ENCODE peak calls at places on chromosome 1, in nine cellular contexts. D is uterus, J is WERI-Rb-1, M is left ventricle myocardium inferior, V is Peyer's patch, O is spleen, F is mesenchymal stem cell, Y is fibroblast of lung, B is body of pancreas. I is an unnamed sample.

GRCh38 chr1:31768939-31769704 is 5.0 kb upstream of the ADGRB2 start:
- DNase-seq in V (no peak), F (no peak), J (no peak), B (no peak), D (no peak), O (no peak), M (no peak), Y (no peak), I (no peak)

GRCh38 chr1:215730600-215730999 is 163.5 kb downstream of the KCTD3 start:
- DNase-seq in B (no peak), M (no peak), F (no peak), J (no peak), Y (no peak), O (no peak), D (no peak), V (no peak), I (no peak)

GRCh38 chr1:241610056-241610815 is 29.9 kb downstream of the CHML start:
- DNase-seq in Y (peak), O (no peak), J (no peak), F (peak), V (no peak), D (no peak), M (no peak), B (peak), I (peak)

GRCh38 chr1:98143403-98143802 is 222.6 kb upstream of the DPYD start:
- DNase-seq in B (no peak), F (no peak), O (no peak), J (no peak), M (no peak), Y (no peak), D (no peak), V (no peak), I (no peak)

GRCh38 chr1:236471653-236472052 is 52.1 kb upstream of the LGALS8 start:
- DNase-seq in J (no peak), D (no peak), F (no peak), O (no peak), Y (no peak), V (no peak), M (no peak), B (no peak), I (no peak)

GRCh38 chr1:193434319-193434718 is 247.9 kb upstream of the B3GALT2 start:
- DNase-seq in Y (no peak), M (no peak), B (no peak), F (no peak), V (no peak), J (no peak), D (no peak), O (no peak), I (no peak)

GRCh38 chr1:59556802-59557548 is 257.8 kb upstream of the HOOK1 start:
- DNase-seq in V (no peak), F (no peak), D (no peak), J (no peak), Y (no peak), O (no peak), M (no peak), B (peak), I (peak)

GRCh38 chr1:233127157-233127556 is 168.4 kb downstream of the PCNX2 start:
- DNase-seq in M (no peak), Y (no peak), B (no peak), J (no peak), O (no peak), D (no peak), V (no peak), F (no peak), I (no peak)

GRCh38 chr1:40030528-40031135 is 9.9 kb upstream of the CAP1 start:
- DNase-seq in Y (peak), J (no peak), V (no peak), B (no peak), F (no peak), D (no peak), O (no peak), M (no peak), I (no peak)

GRCh38 chr1:6171546-6172124 is 8.5 kb downstream of the CHD5 start:
- DNase-seq in J (peak), M (no peak), O (no peak), F (no peak), V (no peak), B (no peak), Y (no peak), D (no peak), I (no peak)

GRCh38 chr1:153261793-153262371 is 2.4 kb downstream of the LORICRIN start:
- DNase-seq in V (no peak), O (no peak), F (no peak), Y (no peak), J (no peak), B (no peak), M (no peak), D (no peak), I (no peak)

GRCh38 chr1:222665964-222666363 is 46.3 kb downstream of the AIDA start:
- DNase-seq in D (no peak), M (no peak), O (no peak), F (peak), B (no peak), V (no peak), Y (peak), J (no peak), I (no peak)

GRCh38 chr1:31695327-31695726 is 8.5 kb downstream of the COL16A1 start:
- DNase-seq in Y (no peak), B (no peak), F (no peak), M (no peak), D (no peak), O (no peak), V (no peak), J (no peak), I (no peak)

GRCh38 chr1:203692565-203693470 is 66.2 kb downstream of the ATP2B4 start:
- DNase-seq in F (peak), J (peak), Y (peak), M (peak), B (peak), O (no peak), V (peak), D (peak), I (peak)

GRCh38 chr1:226276077-226276682 is 32.8 kb downstream of the LIN9 start:
- DNase-seq in V (no peak), F (no peak), Y (no peak), M (no peak), B (no peak), D (no peak), J (no peak), O (no peak), I (no peak)

GRCh38 chr1:93615201-93616150 is 66.2 kb downstream of the BCAR3 start:
- DNase-seq in O (no peak), J (no peak), F (peak), V (no peak), B (no peak), D (no peak), Y (peak), M (no peak), I (peak)

GRCh38 chr1:30881266-30882181 is 27.0 kb downstream of the SDC3 start:
- DNase-seq in F (no peak), Y (no peak), V (no peak), B (no peak), O (peak), D (no peak), J (no peak), M (no peak), I (no peak)

GRCh38 chr1:166350490-166350889 is 183.7 kb upstream of the FAM78B start:
- DNase-seq in B (no peak), O (no peak), M (no peak), J (no peak), Y (no peak), F (no peak), V (no peak), D (no peak), I (no peak)

GRCh38 chr1:233341117-233341516 is 13.6 kb downstream of the MAP3K21 start:
- DNase-seq in J (no peak), B (peak), Y (no peak), O (no peak), V (no peak), F (no peak), M (no peak), D (no peak), I (no peak)

GRCh38 chr1:214362188-214362882 is 81.4 kb downstream of the SMYD2 start:
- DNase-seq in F (peak), Y (peak), V (no peak), M (no peak), J (no peak), O (no peak), B (no peak), D (no peak), I (no peak)

GRCh38 chr1:19647643-19648042 is 3.5 kb downstream of the NBL1 start:
- DNase-seq in J (no peak), V (peak), F (peak), B (no peak), D (no peak), M (no peak), O (no peak), Y (no peak), I (no peak)

GRCh38 chr1:18200136-18200717 is 92.6 kb downstream of the IGSF21 start:
- DNase-seq in Y (no peak), B (no peak), D (no peak), M (no peak), O (no peak), J (peak), F (no peak), V (no peak), I (no peak)

GRCh38 chr1:108703939-108704338 is 8.8 kb upstream of the FNDC7 start:
- DNase-seq in F (no peak), O (no peak), J (no peak), Y (no peak), B (no peak), M (no peak), V (no peak), D (no peak), I (no peak)

GRCh38 chr1:85692730-85693314 is 15.4 kb downstream of the ZNHIT6 start:
- DNase-seq in V (no peak), J (no peak), M (no peak), F (peak), Y (peak), O (no peak), D (no peak), B (no peak), I (peak)

GRCh38 chr1:248585266-248585665 is 10.7 kb upstream of the OR2T34 start:
- DNase-seq in M (no peak), D (no peak), O (no peak), F (no peak), J (no peak), B (no peak), Y (no peak), V (no peak), I (no peak)

GRCh38 chr1:44713321-44713781 is 17.6 kb downstream of the RNU5D-1 start:
- DNase-seq in J (peak), D (no peak), M (no peak), O (no peak), V (no peak), Y (no peak), B (no peak), F (no peak), I (peak)

GRCh38 chr1:78061825-78062523 is 16.2 kb downstream of the GIPC2 start:
- DNase-seq in M (no peak), Y (peak), V (no peak), D (no peak), F (no peak), O (no peak), J (no peak), B (no peak), I (no peak)

GRCh38 chr1:237786066-237786719 is 104.5 kb downstream of the ZP4 start:
- DNase-seq in Y (no peak), V (no peak), J (no peak), F (no peak), D (no peak), O (no peak), M (no peak), B (no peak), I (no peak)

GRCh38 chr1:67646145-67647035 is 38.6 kb upstream of the GADD45A start:
- DNase-seq in M (peak), D (peak), V (no peak), O (no peak), F (peak), B (peak), J (peak), Y (peak), I (peak)

GRCh38 chr1:223031690-223032601 is 111.1 kb downstream of the TLR5 start:
- DNase-seq in Y (peak), J (no peak), O (no peak), D (peak), B (peak), V (no peak), F (no peak), M (peak), I (peak)

GRCh38 chr1:38029081-38029681 is 16.6 kb downstream of the UTP11 start:
- DNase-seq in D (peak), O (no peak), B (peak), V (no peak), F (peak), M (no peak), J (peak), Y (peak), I (no peak)

DNA sequence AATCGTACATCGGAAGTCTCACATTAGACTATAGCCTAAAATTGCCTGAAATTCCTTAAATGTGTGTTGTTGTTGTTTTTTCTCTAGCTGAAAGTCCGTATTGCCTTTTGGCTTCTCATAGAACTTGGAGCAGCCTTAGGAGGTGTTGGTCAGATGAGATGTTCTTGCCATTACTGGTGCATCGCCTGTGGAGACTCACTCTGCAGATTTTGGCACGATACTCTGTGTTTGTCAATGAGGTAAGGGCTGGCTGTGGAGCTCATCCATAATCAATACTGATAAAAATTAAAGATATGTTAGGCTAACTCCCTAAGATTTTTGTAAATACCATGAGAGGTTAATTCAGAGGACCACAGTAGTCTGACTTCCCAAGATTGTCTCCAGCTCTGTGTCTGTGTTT is 28.9 kb downstream of the AGT start:
- DNase-seq in J (no peak), F (no peak), O (no peak), Y (no peak), D (no peak), B (no peak), M (no peak), V (no peak), I (no peak)
- H3K27ac ChIP-seq in J (no peak), F (no peak), O (no peak), Y (no peak), D (no peak), B (no peak), M (no peak), V (no peak), I (no peak)

DNA sequence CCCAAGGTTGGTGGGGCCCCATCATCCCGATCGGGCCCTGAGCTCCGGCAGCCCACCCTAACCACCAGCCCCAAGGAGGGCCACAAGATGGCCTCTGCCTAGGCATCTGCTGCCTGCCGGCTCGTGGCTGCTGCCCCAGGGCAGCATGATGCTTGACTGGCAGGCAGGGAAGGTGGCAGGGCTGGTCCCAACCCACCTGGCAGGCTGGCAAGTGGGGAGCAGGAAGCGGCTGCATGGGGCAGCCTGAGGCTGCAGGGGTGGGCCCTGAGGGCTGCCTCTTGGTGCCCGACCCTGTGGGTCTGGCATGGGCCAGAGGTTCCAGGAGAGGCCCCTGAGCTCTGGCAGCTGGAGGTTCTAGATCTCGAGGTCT is 774 bp upstream of the GJC2 start:
- DNase-seq in F (no peak), J (no peak), B (peak), M (no peak), Y (no peak), D (no peak), O (no peak), V (peak), I (no peak)
- H3K27ac ChIP-seq in F (no peak), J (peak), B (no peak), M (peak), Y (peak), D (peak), O (peak), V (peak), I (no peak)

GRCh38 chr1:246769306-246769705 is 45.1 kb downstream of the SCCPDH start:
- DNase-seq in O (no peak), B (no peak), J (peak), M (peak), D (no peak), F (no peak), Y (peak), V (no peak), I (no peak)
- H3K27ac ChIP-seq in O (no peak), B (no peak), J (no peak), M (peak), D (no peak), F (no peak), Y (peak), V (no peak), I (no peak)

DNA sequence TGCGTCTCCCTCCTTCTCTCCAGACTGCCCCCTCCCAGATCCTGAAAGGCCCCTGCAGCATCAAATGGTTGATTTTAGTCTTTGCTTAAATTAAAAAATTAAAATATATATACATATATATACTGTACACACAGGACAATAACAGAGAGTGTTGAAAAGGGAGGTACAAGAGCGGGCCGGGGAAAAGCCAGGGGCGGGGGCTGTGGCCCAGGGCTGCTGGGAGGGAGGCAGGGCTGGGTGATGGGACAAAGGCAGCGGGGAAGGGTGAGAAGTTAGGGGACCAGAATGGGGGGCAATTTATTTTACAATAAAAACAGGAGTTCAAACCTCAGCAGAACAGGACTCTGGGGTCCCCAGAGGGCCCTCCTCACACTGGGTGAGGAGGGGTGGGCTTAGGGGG is 10.5 kb downstream of the ARL8A start:
- DNase-seq in B (no peak), M (no peak), F (no peak), J (no peak), D (no peak), Y (no peak), V (no peak), O (no peak), I (no peak)
- H3K27ac ChIP-seq in B (no peak), M (no peak), F (no peak), J (peak), D (peak), Y (no peak), V (no peak), O (no peak), I (no peak)

DNA sequence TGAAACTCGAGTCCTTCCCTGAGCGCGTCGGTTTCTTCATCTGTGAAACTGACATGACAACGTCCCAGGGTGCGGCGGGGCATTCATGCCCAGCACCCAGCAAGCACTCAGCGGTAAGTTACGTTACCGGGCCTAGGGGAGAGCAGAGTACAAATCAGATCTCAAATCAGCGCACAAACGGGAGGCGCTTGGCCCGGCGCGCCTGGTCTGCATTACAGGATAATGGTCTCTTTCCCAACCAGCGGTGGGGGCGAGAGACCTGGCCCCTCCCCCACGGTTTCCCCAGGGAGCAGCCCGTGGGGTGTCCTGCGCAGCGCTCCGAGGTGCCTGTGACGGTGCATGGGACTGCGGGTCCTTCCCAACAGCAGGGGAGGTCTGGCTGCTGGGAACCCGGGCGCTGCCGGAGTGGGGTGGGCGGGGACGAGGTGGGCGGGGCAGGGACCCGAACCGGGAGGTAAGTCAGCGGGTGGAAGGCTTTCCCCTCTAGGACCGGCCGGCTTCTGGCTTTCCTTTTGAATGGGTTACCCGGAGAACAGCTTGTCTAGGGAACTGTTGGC is 1.0 kb downstream of the TMEM51 start:
- DNase-seq in V (peak), O (no peak), F (peak), M (peak), Y (no peak), B (peak), J (no peak), D (peak), I (peak)
- H3K27ac ChIP-seq in V (peak), O (peak), F (no peak), M (peak), Y (peak), B (peak), J (peak), D (peak), I (peak)

GRCh38 chr1:168782731-168783130 is 53.7 kb upstream of the DPT start:
- DNase-seq in M (no peak), D (no peak), O (no peak), B (no peak), V (no peak), F (no peak), J (no peak), Y (no peak), I (no peak)

GRCh38 chr1:168786476-168787330 is 57.7 kb upstream of the DPT start:
- DNase-seq in F (no peak), J (no peak), D (no peak), B (no peak), V (no peak), Y (no peak), O (no peak), M (no peak), I (no peak)

GRCh38 chr1:168788262-168788661 is 59.3 kb upstream of the DPT start:
- DNase-seq in B (no peak), D (no peak), J (no peak), F (no peak), M (no peak), V (no peak), Y (no peak), O (no peak), I (no peak)

GRCh38 chr1:168783831-168784230 is 54.8 kb upstream of the DPT start:
- DNase-seq in M (no peak), Y (peak), J (no peak), F (peak), D (peak), O (no peak), V (no peak), B (no peak), I (no peak)

DNA sequence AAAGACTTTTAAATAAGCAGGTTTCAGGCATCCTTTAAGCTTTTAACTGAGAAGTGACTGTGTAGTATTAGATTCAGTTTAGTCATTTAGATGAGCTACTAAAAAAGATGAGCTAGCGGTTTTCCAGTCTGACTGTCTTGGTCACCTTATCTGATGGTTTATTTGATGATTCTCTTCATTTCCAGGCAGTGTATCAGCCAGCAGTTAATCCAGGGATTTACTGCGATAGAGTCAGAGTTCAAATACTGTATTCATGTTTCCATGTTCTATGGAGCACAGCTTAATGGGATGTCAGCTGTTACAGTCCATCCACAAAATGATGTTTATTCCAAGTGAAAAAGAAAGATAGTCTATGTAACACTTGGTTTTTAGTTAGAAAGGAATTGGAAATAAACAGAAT is 54.4 kb upstream of the DPT start:
- DNase-seq in Y (no peak), J (no peak), M (no peak), B (no peak), F (peak), D (peak), V (no peak), O (no peak), I (no peak)
- H3K27ac ChIP-seq in Y (no peak), J (no peak), M (peak), B (no peak), F (no peak), D (peak), V (no peak), O (no peak), I (no peak)

GRCh38 chr1:177585492-177586220 is 384.2 kb downstream of the SEC16B start:
- DNase-seq in Y (no peak), F (no peak), D (no peak), B (no peak), M (no peak), O (no peak), V (no peak), J (no peak), I (peak)

GRCh38 chr1:177591155-177591554 is 378.7 kb downstream of the SEC16B start:
- DNase-seq in F (no peak), Y (no peak), M (no peak), J (peak), B (no peak), V (no peak), O (no peak), D (no peak), I (no peak)

GRCh38 chr1:177589166-177589565 is 380.7 kb downstream of the SEC16B start:
- DNase-seq in V (no peak), M (no peak), J (no peak), D (no peak), F (no peak), Y (no peak), B (no peak), O (no peak), I (no peak)

GRCh38 chr1:177586429-177586828 is 383.4 kb downstream of the SEC16B start:
- DNase-seq in V (no peak), J (no peak), Y (peak), B (no peak), F (peak), O (no peak), M (no peak), D (no peak), I (no peak)
- H3K27ac ChIP-seq in V (no peak), J (no peak), Y (no peak), B (no peak), F (no peak), O (no peak), M (no peak), D (no peak), I (no peak)

GRCh38 chr1:16013220-16013907 is 4.5 kb downstream of the HSPB7 start:
- DNase-seq in O (no peak), M (peak), V (peak), B (peak), Y (peak), F (peak), D (peak), J (no peak), I (peak)
- H3K27ac ChIP-seq in O (peak), M (peak), V (peak), B (peak), Y (peak), F (no peak), D (peak), J (no peak), I (no peak)

GRCh38 chr1:155968670-155969069 is 9.7 kb downstream of the ARHGEF2 start:
- DNase-seq in B (no peak), M (peak), V (no peak), F (no peak), Y (peak), D (no peak), J (peak), O (no peak), I (no peak)
- H3K27ac ChIP-seq in B (no peak), M (peak), V (no peak), F (no peak), Y (peak), D (peak), J (peak), O (peak), I (no peak)

I was measured in small intestine.